ENCODE peak calls at places on chromosomes 4 and X, in nine cellular contexts. S, X, E, G, U, A, F, K and O are unnamed samples.

GRCh38 chr4:6044805-6045204 is 26.6 kb upstream of the C4orf50 start:
- DNase-seq in S (no peak), X (no peak), E (no peak), G (peak), U (no peak), A (no peak), F (no peak), K (no peak), O (no peak)

GRCh38 chrX:97039363-97040029 is 155.8 kb downstream of the RPA4 start:
- DNase-seq in S (no peak), X (peak), E (no peak), G (no peak), U (no peak), A (no peak), F (peak), K (no peak), O (no peak)

GRCh38 chr4:55498051-55498450 is 48.7 kb downstream of the CLOCK start:
- DNase-seq in S (no peak), X (peak), E (no peak), G (no peak), U (no peak), A (no peak), F (no peak), K (no peak), O (no peak)

GRCh38 chr4:78937837-78938236 is 1.4 kb downstream of the PAQR3 start:
- DNase-seq in S (peak), X (peak), E (peak), G (no peak), U (no peak), A (no peak), F (no peak), K (no peak), O (no peak)

GRCh38 chr4:144906181-144906895 is 191.7 kb downstream of the ANAPC10 start:
- DNase-seq in S (no peak), X (peak), E (no peak), G (no peak), U (no peak), A (no peak), F (no peak), K (no peak), O (no peak)

GRCh38 chr4:4919926-4920325 is 60.5 kb downstream of the MSX1 start:
- DNase-seq in S (no peak), X (no peak), E (no peak), G (no peak), U (no peak), A (no peak), F (peak), K (no peak), O (no peak)

GRCh38 chr4:1080961-1081688 is 32.2 kb downstream of the RNF212 start:
- DNase-seq in S (no peak), X (peak), E (no peak), G (no peak), U (peak), A (no peak), F (no peak), K (no peak), O (no peak)

GRCh38 chrX:155027509-155028066 is 944 bp downstream of the FUNDC2 start:
- DNase-seq in S (peak), X (peak), E (no peak), G (no peak), U (peak), A (no peak), F (peak), K (peak), O (peak)

GRCh38 chr4:33160126-33160525 is 2440.0 kb downstream of the PCDH7 start:
- DNase-seq in S (peak), X (peak), E (no peak), G (peak), U (no peak), A (no peak), F (no peak), K (no peak), O (no peak)

GRCh38 chr4:118682928-118683327 is 2.3 kb upstream of the METTL14 start:
- DNase-seq in S (no peak), X (peak), E (no peak), G (no peak), U (no peak), A (no peak), F (no peak), K (no peak), O (no peak)

GRCh38 chr4:37652747-37653527 is 33.2 kb downstream of the RELL1 start:
- DNase-seq in S (no peak), X (no peak), E (no peak), G (no peak), U (no peak), A (no peak), F (no peak), K (no peak), O (no peak)

GRCh38 chrX:154981116-154981411 is 41.5 kb downstream of the F8 start:
- DNase-seq in S (no peak), X (no peak), E (no peak), G (no peak), U (no peak), A (no peak), F (no peak), K (no peak), O (no peak)

GRCh38 chrX:132716006-132716405 is 227.2 kb upstream of the MBNL3 start:
- DNase-seq in S (no peak), X (no peak), E (no peak), G (no peak), U (no peak), A (no peak), F (no peak), K (no peak), O (no peak)

GRCh38 chr4:7904108-7904516 is 35.5 kb downstream of the AFAP1 start:
- DNase-seq in S (no peak), X (peak), E (peak), G (no peak), U (no peak), A (no peak), F (no peak), K (no peak), O (no peak)

GRCh38 chr4:86130160-86130933 is 229.5 kb downstream of the MAPK10 start:
- DNase-seq in S (no peak), X (no peak), E (no peak), G (no peak), U (no peak), A (no peak), F (no peak), K (no peak), O (no peak)

GRCh38 chrX:37378399-37378798 is 29.2 kb downstream of the PRRG1 start:
- DNase-seq in S (no peak), X (peak), E (no peak), G (no peak), U (no peak), A (no peak), F (no peak), K (no peak), O (no peak)

GRCh38 chrX:130413415-130413814 is 11.6 kb downstream of the RBMX2 start:
- DNase-seq in S (no peak), X (no peak), E (no peak), G (no peak), U (no peak), A (no peak), F (no peak), K (no peak), O (no peak)

GRCh38 chr4:173333658-173334084 is 487 bp downstream of the HMGB2 start:
- DNase-seq in S (peak), X (peak), E (peak), G (peak), U (no peak), A (peak), F (peak), K (no peak), O (no peak)

GRCh38 chr4:3879681-3880594 is 113.8 kb downstream of the ADRA2C start:
- DNase-seq in S (no peak), X (no peak), E (no peak), G (peak), U (peak), A (peak), F (no peak), K (no peak), O (no peak)